ENCODE peak calls at places on chromosome 15, in ten cellular contexts. E is RPMI8226, L is HepG2, Z is fibroblast of pulmonary artery, S is nucleus accumbens, Y is NCI-H1092 treated with DMSO at 0.1 percent for 48 hours, B is T-helper 2 cell, X is H4, U is ovary, M is substantia nigra. F is an unnamed sample.

GRCh38 chr15:51770902-51771301 is 19.5 kb downstream of the TMOD2 start:
- DNase-seq in B (no peak), M (no peak), L (no peak), U (no peak), E (no peak), Z (no peak), Y (no peak), S (no peak), X (no peak), F (no peak)

GRCh38 chr15:85792872-85793621 is 1.7 kb downstream of the KLHL25 start:
- DNase-seq in Y (no peak), E (no peak), M (no peak), L (no peak), X (no peak), B (no peak), U (no peak), S (no peak), Z (no peak), F (no peak)

GRCh38 chr15:66390670-66391069 is 4.0 kb downstream of the MAP2K1 start:
- DNase-seq in S (no peak), E (peak), X (no peak), Z (peak), L (no peak), Y (no peak), B (no peak), U (no peak), M (no peak), F (no peak)

GRCh38 chr15:97196066-97197027 is 764.2 kb upstream of the ARRDC4 start:
- DNase-seq in U (no peak), M (no peak), Y (no peak), Z (no peak), X (no peak), S (no peak), L (no peak), B (no peak), E (no peak), F (peak)

GRCh38 chr15:92714071-92714456 is 58.5 kb upstream of the FAM174B start:
- DNase-seq in B (no peak), L (no peak), E (no peak), S (no peak), Z (peak), Y (peak), X (no peak), M (no peak), U (no peak), F (peak)

GRCh38 chr15:91586542-91586941 is 267.0 kb upstream of the SLCO3A1 start:
- DNase-seq in B (no peak), L (no peak), X (no peak), Z (no peak), M (no peak), U (no peak), Y (no peak), S (no peak), E (no peak), F (no peak)

GRCh38 chr15:25486051-25486450 is 47.2 kb upstream of the UBE3A start:
- DNase-seq in L (no peak), B (no peak), S (no peak), M (no peak), U (no peak), Z (no peak), X (no peak), Y (no peak), E (no peak), F (no peak)

GRCh38 chr15:40289140-40289775 is 6.4 kb upstream of the ANKRD63 start:
- DNase-seq in Y (peak), E (peak), Z (no peak), L (no peak), M (no peak), B (no peak), U (no peak), X (no peak), S (no peak), F (no peak)

GRCh38 chr15:44667039-44667360 is 3.5 kb upstream of the SPG11 start:
- DNase-seq in U (no peak), M (no peak), S (no peak), Z (no peak), B (no peak), E (no peak), X (no peak), Y (no peak), L (no peak), F (no peak)

GRCh38 chr15:63634154-63634553 is 37.0 kb downstream of the FBXL22 start:
- DNase-seq in S (no peak), Y (no peak), L (no peak), X (no peak), U (no peak), M (no peak), E (no peak), B (no peak), Z (no peak), F (no peak)

GRCh38 chr15:101615414-101615985 is 36.7 kb downstream of the TM2D3 start:
- DNase-seq in B (no peak), Z (peak), E (no peak), S (no peak), U (no peak), M (no peak), Y (no peak), L (no peak), X (no peak), F (no peak)

GRCh38 chr15:23648920-23649515 is 1.4 kb upstream of the MAGEL2 start:
- DNase-seq in E (peak), Z (peak), U (peak), X (no peak), L (peak), M (no peak), S (no peak), Y (peak), B (no peak), F (no peak)

GRCh38 chr15:72133211-72133610 is 15.0 kb downstream of the SENP8 start:
- DNase-seq in B (no peak), M (no peak), Z (no peak), S (no peak), X (no peak), U (no peak), E (no peak), L (no peak), Y (no peak), F (no peak)

GRCh38 chr15:98442379-98442833 is 205.9 kb upstream of the IGF1R start:
- DNase-seq in B (no peak), M (no peak), Z (peak), U (peak), E (peak), Y (no peak), X (peak), S (no peak), L (peak), F (no peak)

GRCh38 chr15:53586815-53587214 is 172.6 kb downstream of the WDR72 start:
- DNase-seq in B (no peak), X (peak), M (no peak), Y (no peak), E (peak), L (peak), U (no peak), S (no peak), Z (peak), F (no peak)

GRCh38 chr15:73022156-73022555 is 30.1 kb upstream of the NEO1 start:
- DNase-seq in L (no peak), U (no peak), X (no peak), E (no peak), Z (no peak), B (no peak), S (no peak), M (no peak), Y (no peak), F (peak)

GRCh38 chr15:57640935-57641682 is 49.4 kb downstream of the MYZAP start:
- DNase-seq in S (no peak), M (no peak), X (no peak), Z (peak), B (no peak), Y (peak), U (no peak), E (peak), L (peak), F (no peak)

GRCh38 chr15:60703196-60703933 is 224.4 kb upstream of the ICE2 start:
- DNase-seq in Y (no peak), X (no peak), B (no peak), S (no peak), L (no peak), E (no peak), Z (no peak), M (no peak), U (no peak), F (no peak)

GRCh38 chr15:101288905-101289513 is 6.0 kb downstream of the SNRPA1 start:
- DNase-seq in X (no peak), M (no peak), U (no peak), L (peak), Y (peak), Z (peak), B (no peak), S (no peak), E (peak), F (peak)

GRCh38 chr15:80844011-80844732 is 65.0 kb downstream of the CEMIP start:
- DNase-seq in Z (peak), S (no peak), B (no peak), Y (no peak), X (no peak), E (no peak), L (peak), M (no peak), U (no peak), F (no peak)

GRCh38 chr15:87287156-87287555 is 969.4 kb downstream of the NTRK3 start:
- DNase-seq in X (peak), Z (peak), S (no peak), U (no peak), E (no peak), L (no peak), Y (no peak), M (no peak), B (no peak), F (no peak)

GRCh38 chr15:88476635-88477038 is 9.1 kb downstream of the MRPS11 start:
- DNase-seq in X (peak), Y (peak), S (peak), Z (peak), E (peak), B (no peak), L (peak), M (no peak), U (peak), F (peak)

GRCh38 chr15:83108266-83109219 is 1.1 kb downstream of the TM6SF1 start:
- DNase-seq in L (no peak), U (no peak), Y (no peak), X (peak), S (peak), E (peak), Z (peak), B (no peak), M (no peak), F (no peak)

GRCh38 chr15:44193651-44194396 is 1.2 kb downstream of the FRMD5 start:
- DNase-seq in L (no peak), S (no peak), E (peak), X (peak), Z (peak), B (no peak), M (no peak), Y (peak), U (no peak), F (peak)